ENCODE peak calls at places on chromosomes 7 and 10, in four cellular contexts. W is progenitor cell of endocrine pancreas; S is CD4-positive, alpha-beta T cell; M is MCF 10A. L is an unnamed sample.

GRCh38 chr10:112907893-112908292 is 42.2 kb upstream of the TCF7L2 start:
- DNase-seq in W (no peak), S (no peak), M (no peak), L (no peak)

GRCh38 chr7:100604078-100604975 is 2.2 kb downstream of the PCOLCE start:
- DNase-seq in W (peak; percentile 49), S (peak; percentile 67), M (peak; percentile 55), L (peak; percentile 71)

GRCh38 chr10:125343118-125343752 is 182.9 kb upstream of the CTBP2 start:
- DNase-seq in W (no peak), S (no peak), M (peak; percentile 45), L (no peak)

GRCh38 chr10:6726924-6727323 is 146.8 kb upstream of the PRKCQ start:
- DNase-seq in W (no peak), S (no peak), M (no peak), L (no peak)

GRCh38 chr7:42926204-42926603 is 5.8 kb downstream of the PSMA2 start:
- DNase-seq in W (no peak), S (no peak), M (no peak), L (no peak)

GRCh38 chr10:68043030-68043429 is 32.1 kb downstream of the HERC4 start:
- DNase-seq in W (no peak), S (no peak), M (no peak), L (no peak)

GRCh38 chr7:24902276-24902675 is 77.7 kb downstream of the OSBPL3 start:
- DNase-seq in W (no peak), S (no peak), M (no peak), L (no peak)

GRCh38 chr7:137871173-137871915 is 24.6 kb upstream of the DGKI start:
- DNase-seq in W (no peak), S (no peak), M (no peak), L (no peak)

GRCh38 chr10:35885076-35885475 is 243.0 kb upstream of the FZD8 start:
- DNase-seq in W (no peak), S (no peak), M (no peak), L (no peak)

GRCh38 chr7:6705959-6706665 is 635 bp downstream of the ZNF12 start:
- DNase-seq in W (peak; percentile 13), S (no peak), M (peak; percentile 13), L (no peak)

GRCh38 chr10:51439645-51440044 is 259.8 kb downstream of the CSTF2T start:
- DNase-seq in W (no peak), S (no peak), M (no peak), L (no peak)

GRCh38 chr7:100600222-100601038 is 1.7 kb upstream of the PCOLCE start:
- DNase-seq in W (no peak), S (no peak), M (no peak), L (no peak)

GRCh38 chr10:28798428-28798955 is 121.2 kb downstream of the BAMBI start:
- DNase-seq in W (no peak), S (no peak), M (no peak), L (no peak)

GRCh38 chr10:120422459-120422858 is 34.6 kb upstream of the PLPP4 start:
- DNase-seq in W (no peak), S (no peak), M (peak; percentile 71), L (no peak)

GRCh38 chr10:132849546-132850031 is 63.6 kb upstream of the NKX6-2 start:
- DNase-seq in W (peak; percentile 8), S (no peak), M (no peak), L (no peak)

GRCh38 chr7:171364-171904 is 20.9 kb upstream of the FAM20C start:
- DNase-seq in W (no peak), S (no peak), M (no peak), L (no peak)

GRCh38 chr10:18364987-18365775 is 225.0 kb downstream of the CACNB2 start:
- DNase-seq in W (no peak), S (no peak), M (no peak), L (no peak)

GRCh38 chr7:409344-410281 is 110.0 kb downstream of the PDGFA start:
- DNase-seq in W (no peak), S (no peak), M (no peak), L (no peak)

GRCh38 chr10:119395287-119396007 is 147.1 kb downstream of the RGS10 start:
- DNase-seq in W (no peak), S (no peak), M (no peak), L (peak; percentile 84)

DNA sequence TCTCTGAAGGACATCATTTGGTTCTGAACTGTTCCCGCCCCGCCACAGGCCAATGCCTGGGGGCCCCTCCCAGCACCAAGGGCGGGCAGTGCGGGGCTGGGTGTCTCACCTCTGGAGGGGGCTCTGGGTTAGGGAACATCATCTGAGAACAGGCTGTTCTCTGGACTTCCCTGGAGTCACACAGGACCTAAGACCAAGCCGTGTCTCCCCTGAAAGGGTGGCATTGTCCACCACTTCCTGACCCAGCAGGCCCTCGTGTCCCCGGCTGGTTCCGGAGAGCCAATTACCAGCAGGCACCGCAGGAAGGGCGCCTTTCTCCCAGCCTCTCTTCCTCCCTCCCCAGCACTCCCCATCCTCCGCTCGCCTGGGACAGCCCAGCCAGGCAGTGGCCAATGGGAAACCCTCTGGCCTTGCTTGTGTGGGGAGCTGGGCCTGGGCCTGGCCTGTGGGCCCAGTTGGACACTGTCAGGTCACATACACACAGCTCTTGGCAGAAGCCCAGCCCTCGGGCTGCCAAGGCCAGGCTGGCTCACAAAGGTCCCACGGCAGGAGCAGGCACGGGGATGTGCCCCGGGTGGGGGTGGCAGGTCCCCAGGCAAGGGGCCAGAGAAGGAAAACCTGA is 119.5 kb downstream of the SPDYE5 start:
- DNase-seq in W (no peak), S (no peak), M (no peak), L (peak; percentile 54)
- TF ChIP-seq CTCF in W (no peak), S (no peak), M (no peak), L (no peak)

GRCh38 chr10:95391570-95392249 is 100.9 kb upstream of the PDLIM1 start:
- DNase-seq in W (no peak), S (no peak), M (peak; percentile 25), L (no peak)
- TF ChIP-seq CTCF in W (no peak), S (no peak), M (no peak), L (no peak)

GRCh38 chr7:154946166-154946565 is 56.8 kb downstream of the PAXIP1 start:
- DNase-seq in W (no peak), S (no peak), M (no peak), L (no peak)

GRCh38 chr7:154953006-154953684 is 49.8 kb downstream of the PAXIP1 start:
- DNase-seq in W (peak; percentile 26), S (peak; percentile 62), M (peak; percentile 56), L (peak; percentile 52)

GRCh38 chr7:154942718-154943117 is 60.2 kb downstream of the PAXIP1 start:
- DNase-seq in W (no peak), S (no peak), M (no peak), L (no peak)

GRCh38 chr7:154950992-154951391 is 51.9 kb downstream of the PAXIP1 start:
- DNase-seq in W (no peak), S (no peak), M (no peak), L (no peak)

GRCh38 chr7:154947604-154948003 is 55.3 kb downstream of the PAXIP1 start:
- DNase-seq in W (no peak), S (no peak), M (no peak), L (no peak)
- TF ChIP-seq CTCF in W (peak; percentile 28), S (no peak), M (no peak), L (no peak)

DNA sequence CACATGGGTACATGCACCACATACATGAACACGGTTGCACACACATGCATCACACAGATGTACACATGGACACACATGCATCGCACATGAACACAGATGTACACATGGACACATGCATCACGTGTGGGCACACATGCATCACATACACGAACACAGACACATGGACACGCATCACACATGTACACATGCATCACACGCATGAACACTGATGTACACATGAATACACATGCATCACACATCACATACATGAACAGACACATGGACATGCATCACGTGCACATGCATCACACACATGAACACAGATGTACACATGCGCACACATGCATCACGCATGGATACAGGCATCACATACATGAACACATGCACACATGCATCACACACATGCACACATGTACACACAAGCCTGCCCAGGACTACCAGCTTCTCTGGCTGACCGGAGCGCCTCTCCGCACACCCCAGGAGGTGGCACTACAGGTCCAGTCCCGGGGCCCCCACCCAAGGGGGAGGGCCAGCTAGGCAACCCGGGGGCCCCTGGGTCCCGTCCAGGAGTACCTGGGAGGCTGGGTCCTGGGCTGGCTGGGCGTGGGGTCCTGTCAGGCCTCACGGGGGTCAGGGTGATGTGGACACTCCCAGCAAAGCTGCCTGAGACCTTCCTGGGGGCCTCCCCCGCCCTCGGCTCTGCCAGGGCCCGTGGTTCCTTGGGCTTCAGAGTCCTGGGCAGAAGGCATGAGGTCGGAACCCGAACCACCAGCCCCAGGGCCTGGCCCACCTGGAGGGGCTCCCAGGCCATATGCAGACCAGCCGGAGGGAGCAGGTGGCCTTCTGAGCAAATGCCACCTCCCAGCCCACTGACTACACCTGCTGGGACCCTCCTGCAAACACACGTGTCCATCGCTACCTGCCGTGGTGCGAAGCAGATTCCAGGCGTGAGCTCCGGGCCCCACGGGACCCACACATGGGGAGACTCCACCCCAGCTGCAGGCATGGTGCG is 19.6 kb downstream of the MICALL2 start:
- DNase-seq in W (no peak), S (no peak), M (no peak), L (no peak)
- TF ChIP-seq CTCF in W (no peak), S (no peak), M (no peak), L (no peak)

GRCh38 chr10:100562806-100563293 is 27.1 kb downstream of the HIF1AN start:
- DNase-seq in W (no peak), S (no peak), M (peak; percentile 38), L (no peak)
- TF ChIP-seq CTCF in W (peak; percentile 46), S (no peak), M (peak; percentile 41), L (no peak)

DNA sequence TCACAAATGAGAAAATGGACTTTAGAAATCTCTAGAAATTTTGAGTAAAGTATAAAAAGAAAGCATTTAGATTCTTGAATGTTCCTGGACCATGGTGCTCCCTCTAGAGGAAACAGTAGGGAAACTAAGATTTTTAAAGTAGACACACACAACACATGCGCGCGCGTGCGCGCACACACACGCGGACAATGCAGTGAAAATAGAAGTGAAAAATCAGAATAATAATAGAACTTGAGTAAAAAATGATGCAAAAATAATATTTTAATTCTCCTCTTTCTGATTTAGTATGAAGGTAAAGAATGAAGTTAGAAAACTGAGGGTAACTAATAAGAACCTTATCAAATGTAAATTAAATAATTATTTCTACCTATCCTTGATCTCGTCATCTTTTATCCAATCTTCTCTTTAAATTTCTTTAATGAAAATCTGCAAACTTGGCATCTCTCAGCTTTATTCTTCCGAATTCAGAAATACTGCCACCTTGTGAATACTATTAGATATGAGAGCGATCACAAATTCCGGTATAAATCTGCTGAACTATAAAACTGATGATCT is 117.0 kb upstream of the AMPH start:
- DNase-seq in W (no peak), S (no peak), M (peak; percentile 31), L (no peak)
- TF ChIP-seq CTCF in W (peak; percentile 25), S (no peak), M (peak; percentile 17), L (peak; percentile 42)

GRCh38 chr10:56449770-56450169 is 88.7 kb upstream of the ZWINT start:
- DNase-seq in W (no peak), S (no peak), M (peak; percentile 24), L (no peak)
- TF ChIP-seq CTCF in W (peak; percentile 29), S (no peak), M (peak; percentile 32), L (no peak)

GRCh38 chr10:62850646-62851045 is 34.5 kb upstream of the EGR2 start:
- DNase-seq in W (no peak), S (no peak), M (no peak), L (no peak)

GRCh38 chr10:62852961-62853702 is 37.0 kb upstream of the EGR2 start:
- DNase-seq in W (no peak), S (no peak), M (no peak), L (no peak)

GRCh38 chr10:62853710-62854109 is 37.5 kb upstream of the EGR2 start:
- DNase-seq in W (no peak), S (no peak), M (no peak), L (peak; percentile 53)

GRCh38 chr10:62847433-62847832 is 31.3 kb upstream of the EGR2 start:
- DNase-seq in W (no peak), S (no peak), M (no peak), L (no peak)

GRCh38 chr10:62851449-62851848 is 35.3 kb upstream of the EGR2 start:
- DNase-seq in W (no peak), S (no peak), M (peak; percentile 34), L (no peak)
- TF ChIP-seq CTCF in W (peak; percentile 26), S (no peak), M (peak; percentile 28), L (peak; percentile 27)

L was measured in CD14-positive monocyte.